ENCODE peak calls at places on chromosomes 4 and X, in nine cellular contexts. H is cardiac fibroblast; L is nephron progenitor cell; R is GM20000; S is epithelial cell of proximal tubule; Y is heart right ventricle; I is left ventricle myocardium inferior; P is HCT116; M is CD8-positive, alpha-beta T cell. Q is an unnamed sample.

GRCh38 chrX:141879616-141880015 is 24.1 kb upstream of the MAGEC1 start:
- DNase-seq in H (peak), L (no peak), R (no peak), S (no peak), Y (no peak), I (no peak), P (no peak), M (no peak), Q (no peak)

GRCh38 chrX:70577442-70577841 is 132.8 kb downstream of the DLG3 start:
- DNase-seq in H (no peak), L (no peak), R (no peak), S (no peak), Y (no peak), I (no peak), P (no peak), M (no peak), Q (no peak)

GRCh38 chrX:1205681-1206611 is 6.5 kb downstream of the CRLF2 start:
- DNase-seq in H (peak), L (peak), R (peak), S (peak), Y (no peak), I (no peak), P (peak), M (peak), Q (no peak)

GRCh38 chr4:7332216-7333023 is 102.3 kb downstream of the PSAPL1 start:
- DNase-seq in H (peak), L (no peak), R (no peak), S (no peak), Y (no peak), I (peak), P (no peak), M (no peak), Q (no peak)

GRCh38 chr4:55397521-55398321 is 2.0 kb downstream of the TMEM165 start:
- DNase-seq in H (peak), L (peak), R (no peak), S (peak), Y (no peak), I (no peak), P (no peak), M (no peak), Q (no peak)

GRCh38 chr4:155687380-155687982 is 20.8 kb downstream of the GUCY1A1 start:
- DNase-seq in H (no peak), L (no peak), R (no peak), S (no peak), Y (no peak), I (no peak), P (no peak), M (no peak), Q (no peak)

GRCh38 chr4:55321707-55322264 is 24.3 kb upstream of the SRD5A3 start:
- DNase-seq in H (peak), L (peak), R (peak), S (no peak), Y (no peak), I (peak), P (peak), M (no peak), Q (peak)

GRCh38 chr4:182859730-182860129 is 57.5 kb downstream of the DCTD start:
- DNase-seq in H (no peak), L (no peak), R (no peak), S (no peak), Y (no peak), I (no peak), P (no peak), M (no peak), Q (no peak)

GRCh38 chr4:172985552-172985951 is 183.1 kb upstream of the GALNT7 start:
- DNase-seq in H (peak), L (no peak), R (no peak), S (no peak), Y (no peak), I (no peak), P (no peak), M (no peak), Q (no peak)

GRCh38 chr4:53782468-53782865 is 191.2 kb upstream of the LNX1 start:
- DNase-seq in H (peak), L (no peak), R (no peak), S (no peak), Y (no peak), I (no peak), P (no peak), M (no peak), Q (no peak)

GRCh38 chr4:42612898-42613297 is 44.0 kb downstream of the ATP8A1 start:
- DNase-seq in H (no peak), L (no peak), R (no peak), S (no peak), Y (no peak), I (no peak), P (no peak), M (no peak), Q (no peak)

GRCh38 chr4:173859091-173859713 is 329.2 kb upstream of the HAND2 start:
- DNase-seq in H (no peak), L (no peak), R (no peak), S (no peak), Y (no peak), I (no peak), P (no peak), M (no peak), Q (no peak)

GRCh38 chrX:24479924-24480722 is 15.0 kb downstream of the PDK3 start:
- DNase-seq in H (no peak), L (no peak), R (peak), S (no peak), Y (no peak), I (no peak), P (no peak), M (peak), Q (no peak)

GRCh38 chr4:3217771-3218170 is 31.2 kb upstream of the MSANTD1 start:
- DNase-seq in H (no peak), L (no peak), R (no peak), S (no peak), Y (no peak), I (no peak), P (no peak), M (no peak), Q (no peak)

GRCh38 chrX:120315776-120316175 is 4.5 kb upstream of the TMEM255A start:
- DNase-seq in H (no peak), L (no peak), R (no peak), S (no peak), Y (no peak), I (no peak), P (no peak), M (no peak), Q (no peak)

GRCh38 chr4:53702334-53703266 is 111.3 kb upstream of the LNX1 start:
- DNase-seq in H (peak), L (peak), R (peak), S (no peak), Y (peak), I (peak), P (no peak), M (peak), Q (no peak)

GRCh38 chr4:47686294-47686872 is 151.5 kb downstream of the CORIN start:
- DNase-seq in H (peak), L (peak), R (peak), S (no peak), Y (peak), I (peak), P (peak), M (peak), Q (peak)

GRCh38 chr4:158807696-158808095 is 38.9 kb downstream of the FNIP2 start:
- DNase-seq in H (no peak), L (no peak), R (no peak), S (no peak), Y (no peak), I (no peak), P (no peak), M (no peak), Q (no peak)

GRCh38 chrX:56969559-56969958 is 25.8 kb downstream of the SPIN3 start:
- DNase-seq in H (no peak), L (no peak), R (no peak), S (no peak), Y (no peak), I (no peak), P (no peak), M (no peak), Q (no peak)

GRCh38 chrX:80879143-80879542 is 69.5 kb upstream of the BRWD3 start:
- DNase-seq in H (peak), L (no peak), R (no peak), S (no peak), Y (no peak), I (no peak), P (no peak), M (no peak), Q (no peak)

GRCh38 chrX:9369802-9370291 is 95.0 kb upstream of the TBL1X start:
- DNase-seq in H (no peak), L (no peak), R (no peak), S (no peak), Y (no peak), I (no peak), P (no peak), M (no peak), Q (no peak)

GRCh38 chr4:101037938-101038413 is 309.4 kb downstream of the PPP3CA start:
- DNase-seq in H (no peak), L (no peak), R (no peak), S (no peak), Y (no peak), I (no peak), P (no peak), M (no peak), Q (no peak)

GRCh38 chr4:24643774-24644520 is 59.6 kb upstream of the DHX15 start:
- DNase-seq in H (peak), L (no peak), R (no peak), S (no peak), Y (no peak), I (no peak), P (no peak), M (no peak), Q (no peak)

GRCh38 chr4:129583868-129584267 is 487.9 kb downstream of the C4orf33 start:
- DNase-seq in H (peak), L (no peak), R (no peak), S (no peak), Y (no peak), I (peak), P (no peak), M (no peak), Q (no peak)

GRCh38 chr4:81690871-81691270 is 219.2 kb upstream of the RASGEF1B start:
- DNase-seq in H (no peak), L (no peak), R (no peak), S (no peak), Y (no peak), I (no peak), P (no peak), M (no peak), Q (no peak)

GRCh38 chrX:11103006-11103405 is 8.1 kb upstream of the HCCS start:
- DNase-seq in H (no peak), L (no peak), R (peak), S (no peak), Y (no peak), I (no peak), P (no peak), M (no peak), Q (no peak)

GRCh38 chr4:46844325-46844917 is 64.6 kb downstream of the COX7B2 start:
- DNase-seq in H (peak), L (peak), R (peak), S (no peak), Y (no peak), I (no peak), P (peak), M (no peak), Q (peak)

GRCh38 chrX:11151799-11152591 is 40.9 kb downstream of the HCCS start:
- DNase-seq in H (no peak), L (no peak), R (no peak), S (no peak), Y (no peak), I (no peak), P (no peak), M (no peak), Q (no peak)

GRCh38 chrX:85964744-85965143 is 82.6 kb downstream of the CHM start:
- DNase-seq in H (peak), L (no peak), R (no peak), S (no peak), Y (no peak), I (no peak), P (no peak), M (no peak), Q (no peak)

GRCh38 chr4:118865091-118865708 is 23.5 kb upstream of the SYNPO2 start:
- DNase-seq in H (peak), L (peak), R (peak), S (no peak), Y (no peak), I (no peak), P (peak), M (no peak), Q (peak)

GRCh38 chrX:44795945-44796450 is 47.8 kb upstream of the DUSP21 start:
- DNase-seq in H (no peak), L (no peak), R (no peak), S (no peak), Y (no peak), I (no peak), P (no peak), M (no peak), Q (no peak)

GRCh38 chrX:19670854-19671620 is 155.7 kb upstream of the MAP3K15 start:
- DNase-seq in H (peak), L (peak), R (no peak), S (peak), Y (peak), I (peak), P (peak), M (no peak), Q (no peak)

GRCh38 chr4:118398226-118399090 is 45.7 kb upstream of the PRSS12 start:
- DNase-seq in H (no peak), L (no peak), R (peak), S (no peak), Y (no peak), I (no peak), P (no peak), M (no peak), Q (no peak)

GRCh38 chrX:53456254-53456653 is 22.1 kb upstream of the HSD17B10 start:
- DNase-seq in H (peak), L (no peak), R (no peak), S (no peak), Y (no peak), I (no peak), P (no peak), M (no peak), Q (no peak)

GRCh38 chr4:186940476-186940875 is 216.8 kb upstream of the FAT1 start:
- DNase-seq in H (no peak), L (no peak), R (no peak), S (no peak), Y (no peak), I (no peak), P (no peak), M (no peak), Q (no peak)

GRCh38 chr4:150384249-150384648 is 197.7 kb upstream of the MAB21L2 start:
- DNase-seq in H (no peak), L (no peak), R (no peak), S (no peak), Y (no peak), I (no peak), P (no peak), M (no peak), Q (no peak)

GRCh38 chrX:54419559-54420302 is 20.5 kb upstream of the TSR2 start:
- DNase-seq in H (no peak), L (no peak), R (no peak), S (no peak), Y (no peak), I (no peak), P (no peak), M (no peak), Q (no peak)

GRCh38 chrX:96435636-96436035 is 249.0 kb upstream of the DIAPH2 start:
- DNase-seq in H (peak), L (no peak), R (no peak), S (no peak), Y (no peak), I (no peak), P (no peak), M (no peak), Q (no peak)

GRCh38 chr4:2818351-2818939 is 25.2 kb upstream of the ADD1 start:
- DNase-seq in H (no peak), L (peak), R (peak), S (no peak), Y (peak), I (no peak), P (no peak), M (no peak), Q (no peak)

GRCh38 chr4:71027611-71028010 is 34.2 kb downstream of the DCK start:
- DNase-seq in H (no peak), L (no peak), R (no peak), S (no peak), Y (no peak), I (no peak), P (no peak), M (no peak), Q (no peak)

GRCh38 chr4:8905236-8905772 is 33.7 kb upstream of the HMX1 start:
- DNase-seq in H (no peak), L (no peak), R (no peak), S (no peak), Y (no peak), I (no peak), P (no peak), M (no peak), Q (no peak)
- TF ChIP-seq CTCF in H (no peak), L (no peak), R (no peak), S (no peak), Y (no peak), I (no peak), P (no peak), M (no peak), Q (no peak)

DNA sequence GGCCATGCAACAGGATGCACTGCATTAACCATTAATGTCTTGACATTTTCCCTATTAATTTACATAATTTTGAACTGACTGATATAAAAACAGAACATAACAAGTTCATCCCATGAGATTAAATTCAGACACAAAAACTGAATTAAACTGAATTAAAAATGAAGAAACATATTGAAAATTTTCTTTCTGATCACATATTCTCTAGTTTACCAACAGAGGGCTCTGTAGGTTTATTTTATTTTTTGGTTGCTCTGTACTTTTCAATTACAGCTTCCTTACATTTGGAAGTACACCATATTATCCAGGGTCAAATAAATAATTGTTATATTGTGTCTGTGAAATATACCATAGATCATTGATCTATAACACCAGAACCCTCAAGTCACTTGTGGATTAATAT is 27.3 kb upstream of the CT83 start:
- DNase-seq in H (peak), L (no peak), R (no peak), S (no peak), Y (no peak), I (no peak), P (no peak), M (no peak), Q (no peak)
- TF ChIP-seq CTCF in H (peak), L (peak), R (no peak), S (no peak), Y (peak), I (peak), P (no peak), M (no peak), Q (peak)

GRCh38 chr4:112423591-112423990 is 92.4 kb downstream of the NEUROG2 start:
- DNase-seq in H (no peak), L (no peak), R (no peak), S (no peak), Y (no peak), I (no peak), P (no peak), M (no peak), Q (no peak)

GRCh38 chr4:112416464-112416863 is 99.5 kb downstream of the NEUROG2 start:
- DNase-seq in H (no peak), L (no peak), R (no peak), S (no peak), Y (no peak), I (no peak), P (no peak), M (no peak), Q (no peak)

GRCh38 chr4:112422644-112423043 is 93.3 kb downstream of the NEUROG2 start:
- DNase-seq in H (no peak), L (no peak), R (no peak), S (no peak), Y (no peak), I (no peak), P (no peak), M (no peak), Q (no peak)

GRCh38 chr4:112421911-112422310 is 94.1 kb downstream of the NEUROG2 start:
- DNase-seq in H (no peak), L (no peak), R (no peak), S (no peak), Y (no peak), I (no peak), P (no peak), M (no peak), Q (no peak)

DNA sequence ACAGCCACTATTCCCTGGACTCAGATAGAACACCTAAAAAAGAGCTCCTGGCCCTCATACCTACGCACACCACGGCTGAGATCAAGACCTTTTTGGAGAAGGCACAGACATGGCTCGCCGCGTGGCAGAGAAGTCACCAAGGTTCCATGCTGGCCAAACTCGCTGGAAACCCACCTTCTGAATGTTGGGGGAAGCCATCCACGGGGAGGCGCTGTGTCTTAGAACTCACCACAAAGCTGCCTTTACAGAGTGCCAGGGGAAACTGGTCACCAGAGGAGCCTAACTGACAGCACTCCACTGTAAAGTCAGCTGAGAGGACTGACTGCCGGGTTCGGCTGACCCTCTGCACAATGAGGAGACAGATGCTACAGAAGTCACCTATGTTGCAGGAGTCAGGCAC is 97.9 kb downstream of the NEUROG2 start:
- DNase-seq in H (no peak), L (no peak), R (no peak), S (no peak), Y (no peak), I (no peak), P (no peak), M (no peak), Q (no peak)
- TF ChIP-seq CTCF in H (no peak), L (no peak), R (no peak), S (peak), Y (no peak), I (no peak), P (no peak), M (no peak), Q (no peak)

DNA sequence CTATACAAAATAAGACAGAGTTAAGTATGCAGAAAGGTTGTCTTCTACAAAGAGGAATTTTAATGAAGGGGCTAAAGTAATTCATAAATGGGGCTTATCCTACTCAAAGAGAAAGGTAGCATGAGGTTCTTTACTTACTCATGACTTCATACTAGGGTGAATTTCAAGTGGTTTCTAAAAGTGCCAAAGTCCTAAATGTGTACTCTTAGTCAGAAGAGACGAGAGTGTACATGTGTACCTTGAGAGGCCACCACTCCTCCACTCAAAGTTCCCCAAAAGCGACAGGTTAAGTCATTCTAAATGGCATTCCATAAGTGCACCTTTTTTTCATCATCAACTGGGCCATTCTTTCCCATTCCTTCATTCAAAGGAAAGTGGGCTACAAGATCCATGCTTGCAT is 21.9 kb downstream of the EDA2R start:
- DNase-seq in H (no peak), L (no peak), R (no peak), S (no peak), Y (no peak), I (no peak), P (no peak), M (no peak), Q (no peak)
- TF ChIP-seq CTCF in H (no peak), L (no peak), R (no peak), S (no peak), Y (no peak), I (no peak), P (no peak), M (no peak), Q (no peak)

DNA sequence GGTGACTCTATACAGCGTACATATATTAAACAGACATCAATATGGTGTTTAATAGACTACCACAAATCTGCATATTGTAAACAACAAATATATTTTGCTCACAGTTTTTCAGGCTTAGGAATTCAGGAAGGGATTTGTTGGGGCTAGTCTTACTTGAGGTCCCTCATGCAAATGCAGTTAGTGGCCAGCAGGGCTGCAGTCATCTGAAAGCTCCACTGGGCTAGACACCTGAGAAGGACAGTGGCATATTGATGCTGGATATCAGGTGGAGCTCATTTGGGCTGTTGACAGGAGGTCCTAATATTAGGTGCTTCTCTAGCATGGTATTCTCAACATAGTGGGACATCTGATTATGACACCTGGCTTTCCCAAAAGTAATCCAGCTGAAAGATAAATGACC is 493.8 kb upstream of the PABPC4L start:
- DNase-seq in H (no peak), L (no peak), R (no peak), S (no peak), Y (no peak), I (no peak), P (no peak), M (no peak), Q (no peak)
- TF ChIP-seq CTCF in H (no peak), L (no peak), R (no peak), S (peak), Y (no peak), I (no peak), P (peak), M (no peak), Q (peak)

GRCh38 chr4:115154826-115155225 is 41.4 kb upstream of the NDST4 start:
- DNase-seq in H (no peak), L (no peak), R (no peak), S (no peak), Y (no peak), I (no peak), P (no peak), M (no peak), Q (no peak)
- TF ChIP-seq CTCF in H (no peak), L (no peak), R (no peak), S (peak), Y (no peak), I (no peak), P (peak), M (no peak), Q (no peak)

Q was measured in progenitor cell of endocrine pancreas.